ENCODE peak calls at places on chromosomes 5 and 9, in ten cellular contexts. One of them, this sample, is unnamed.
A peak's percentile ranks its signal among the peaks of the same experiment; 100 is the strongest.

GRCh38 chr5:131973089-131973712 is 27.7 kb upstream of the MEIKIN start:
- DNase-seq in spleen: peak; percentile 40
- DNase-seq in adrenal gland: no peak
- DNase-seq in IMR-90: no peak
- DNase-seq in heart left ventricle: no peak
- DNase-seq in body of pancreas: no peak
- DNase-seq in transverse colon: no peak
- DNase-seq in HCT116: no peak
- DNase-seq in prostate gland: no peak
- DNase-seq in ovary: no peak
- DNase-seq in this sample: no peak

GRCh38 chr5:175082346-175082745 is 358.0 kb downstream of the MSX2 start:
- DNase-seq in spleen: no peak
- DNase-seq in adrenal gland: no peak
- DNase-seq in IMR-90: no peak
- DNase-seq in heart left ventricle: no peak
- DNase-seq in body of pancreas: no peak
- DNase-seq in transverse colon: no peak
- DNase-seq in HCT116: no peak
- DNase-seq in prostate gland: no peak
- DNase-seq in ovary: no peak
- DNase-seq in this sample: no peak

GRCh38 chr5:139117342-139117884 is 80.8 kb downstream of the SIL1 start:
- DNase-seq in spleen: no peak
- DNase-seq in adrenal gland: no peak
- DNase-seq in IMR-90: no peak
- DNase-seq in heart left ventricle: no peak
- DNase-seq in body of pancreas: no peak
- DNase-seq in transverse colon: no peak
- DNase-seq in HCT116: no peak
- DNase-seq in prostate gland: no peak
- DNase-seq in ovary: no peak
- DNase-seq in this sample: no peak

GRCh38 chr5:139670369-139671095 is 22.4 kb downstream of the CXXC5 start:
- DNase-seq in spleen: peak; percentile 91
- DNase-seq in adrenal gland: no peak
- DNase-seq in IMR-90: no peak
- DNase-seq in heart left ventricle: peak; percentile 29
- DNase-seq in body of pancreas: no peak
- DNase-seq in transverse colon: peak; percentile 76
- DNase-seq in HCT116: no peak
- DNase-seq in prostate gland: no peak
- DNase-seq in ovary: no peak
- DNase-seq in this sample: no peak

GRCh38 chr5:19928556-19929421 is 59.2 kb downstream of the CDH18 start:
- DNase-seq in spleen: no peak
- DNase-seq in adrenal gland: peak; percentile 14
- DNase-seq in IMR-90: peak; percentile 92
- DNase-seq in heart left ventricle: no peak
- DNase-seq in body of pancreas: no peak
- DNase-seq in transverse colon: no peak
- DNase-seq in HCT116: no peak
- DNase-seq in prostate gland: no peak
- DNase-seq in ovary: no peak
- DNase-seq in this sample: peak; percentile 9

GRCh38 chr9:131840220-131840619 is 100.3 kb upstream of the RAPGEF1 start:
- DNase-seq in spleen: no peak
- DNase-seq in adrenal gland: no peak
- DNase-seq in IMR-90: no peak
- DNase-seq in heart left ventricle: no peak
- DNase-seq in body of pancreas: no peak
- DNase-seq in transverse colon: no peak
- DNase-seq in HCT116: no peak
- DNase-seq in prostate gland: no peak
- DNase-seq in ovary: no peak
- DNase-seq in this sample: no peak

GRCh38 chr5:143721960-143722359 is 90.0 kb upstream of the HMHB1 start:
- DNase-seq in spleen: no peak
- DNase-seq in adrenal gland: no peak
- DNase-seq in IMR-90: no peak
- DNase-seq in heart left ventricle: no peak
- DNase-seq in body of pancreas: no peak
- DNase-seq in transverse colon: no peak
- DNase-seq in HCT116: no peak
- DNase-seq in prostate gland: no peak
- DNase-seq in ovary: no peak
- DNase-seq in this sample: no peak

GRCh38 chr5:32767948-32768427 is 56.9 kb downstream of the NPR3 start:
- DNase-seq in spleen: no peak
- DNase-seq in adrenal gland: peak; percentile 95
- DNase-seq in IMR-90: peak; percentile 99
- DNase-seq in heart left ventricle: peak; percentile 33
- DNase-seq in body of pancreas: no peak
- DNase-seq in transverse colon: no peak
- DNase-seq in HCT116: peak; percentile 54
- DNase-seq in prostate gland: no peak
- DNase-seq in ovary: no peak
- DNase-seq in this sample: peak; percentile 82

GRCh38 chr9:125932012-125932411 is 184.8 kb downstream of the PBX3 start:
- DNase-seq in spleen: no peak
- DNase-seq in adrenal gland: peak; percentile 49
- DNase-seq in IMR-90: peak; percentile 99
- DNase-seq in heart left ventricle: peak; percentile 35
- DNase-seq in body of pancreas: peak; percentile 22
- DNase-seq in transverse colon: peak; percentile 18
- DNase-seq in HCT116: peak; percentile 81
- DNase-seq in prostate gland: peak; percentile 59
- DNase-seq in ovary: peak; percentile 36
- DNase-seq in this sample: peak; percentile 69

GRCh38 chr5:126354012-126354856 is 69.0 kb upstream of the GRAMD2B start:
- DNase-seq in spleen: no peak
- DNase-seq in adrenal gland: no peak
- DNase-seq in IMR-90: peak; percentile 98
- DNase-seq in heart left ventricle: no peak
- DNase-seq in body of pancreas: no peak
- DNase-seq in transverse colon: no peak
- DNase-seq in HCT116: peak; percentile 64
- DNase-seq in prostate gland: no peak
- DNase-seq in ovary: no peak
- DNase-seq in this sample: peak; percentile 33

GRCh38 chr5:136087961-136088871 is 44.4 kb upstream of the SMAD5 start:
- DNase-seq in spleen: peak; percentile 82
- DNase-seq in adrenal gland: peak; percentile 93
- DNase-seq in IMR-90: peak; percentile 36
- DNase-seq in heart left ventricle: peak; percentile 94
- DNase-seq in body of pancreas: peak; percentile 87
- DNase-seq in transverse colon: peak; percentile 82
- DNase-seq in HCT116: no peak
- DNase-seq in prostate gland: peak; percentile 67
- DNase-seq in ovary: peak; percentile 87
- DNase-seq in this sample: no peak

GRCh38 chr9:136661641-136662325 is 933 bp upstream of the EGFL7 start:
- DNase-seq in spleen: no peak
- DNase-seq in adrenal gland: no peak
- DNase-seq in IMR-90: no peak
- DNase-seq in heart left ventricle: peak; percentile 35
- DNase-seq in body of pancreas: no peak
- DNase-seq in transverse colon: no peak
- DNase-seq in HCT116: no peak
- DNase-seq in prostate gland: no peak
- DNase-seq in ovary: no peak
- DNase-seq in this sample: no peak

GRCh38 chr9:136664000-136664798 is 1.5 kb downstream of the EGFL7 start:
- DNase-seq in spleen: no peak
- DNase-seq in adrenal gland: no peak
- DNase-seq in IMR-90: no peak
- DNase-seq in heart left ventricle: no peak
- DNase-seq in body of pancreas: no peak
- DNase-seq in transverse colon: no peak
- DNase-seq in HCT116: no peak
- DNase-seq in prostate gland: no peak
- DNase-seq in ovary: no peak
- DNase-seq in this sample: no peak

GRCh38 chr9:136662326-136662655 is 425 bp upstream of the EGFL7 start:
- DNase-seq in spleen: no peak
- DNase-seq in adrenal gland: no peak
- DNase-seq in IMR-90: no peak
- DNase-seq in heart left ventricle: no peak
- DNase-seq in body of pancreas: no peak
- DNase-seq in transverse colon: no peak
- DNase-seq in HCT116: no peak
- DNase-seq in prostate gland: no peak
- DNase-seq in ovary: no peak
- DNase-seq in this sample: no peak

GRCh38 chr9:136663311-136663679 is 579 bp downstream of the EGFL7 start:
- DNase-seq in spleen: no peak
- DNase-seq in adrenal gland: no peak
- DNase-seq in IMR-90: no peak
- DNase-seq in heart left ventricle: no peak
- DNase-seq in body of pancreas: no peak
- DNase-seq in transverse colon: no peak
- DNase-seq in HCT116: no peak
- DNase-seq in prostate gland: no peak
- DNase-seq in ovary: no peak
- DNase-seq in this sample: no peak

DNA sequence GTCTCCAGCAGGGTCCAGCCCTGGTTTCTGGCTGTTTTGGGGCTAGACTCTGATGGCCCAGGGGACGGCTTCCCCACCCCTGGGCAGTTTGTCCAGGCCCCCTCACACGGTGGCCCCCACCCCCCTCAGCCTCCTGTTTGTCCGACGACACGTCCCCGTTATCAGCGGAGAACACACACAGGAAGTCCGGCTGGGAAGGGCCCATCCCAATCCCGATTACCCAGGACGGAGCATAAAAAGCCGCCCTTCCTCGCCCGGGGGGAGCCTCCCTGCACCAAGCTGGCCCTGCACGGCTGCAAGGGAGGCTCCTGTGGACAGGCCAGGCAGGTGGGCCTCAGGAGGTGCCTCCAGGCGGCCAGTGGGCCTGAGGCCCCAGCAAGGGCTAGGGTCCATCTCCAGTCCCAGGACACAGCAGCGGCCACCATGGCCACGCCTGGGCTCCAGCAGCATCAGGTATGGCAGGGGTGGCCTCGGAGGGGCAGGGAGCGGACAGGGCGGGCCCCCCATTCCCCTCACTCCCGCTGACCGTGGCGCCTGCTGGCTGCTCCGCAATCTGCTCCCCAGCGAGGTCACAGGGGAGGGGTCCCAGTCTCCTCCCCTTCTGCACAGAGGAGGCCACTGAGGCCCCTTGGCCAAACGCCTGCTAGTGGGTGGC is at the start of gene EGFL7:
- DNase-seq in spleen: peak; percentile 90
- DNase-seq in adrenal gland: peak; percentile 62
- DNase-seq in IMR-90: no peak
- DNase-seq in heart left ventricle: peak; percentile 88
- DNase-seq in body of pancreas: no peak
- DNase-seq in transverse colon: no peak
- DNase-seq in HCT116: no peak
- DNase-seq in prostate gland: no peak
- DNase-seq in ovary: no peak
- DNase-seq in this sample: no peak
- TF ChIP-seq POLR2A in spleen: peak; percentile 50
- TF ChIP-seq POLR2A in adrenal gland: peak; percentile 49
- TF ChIP-seq POLR2A in IMR-90: no peak
- TF ChIP-seq POLR2A in heart left ventricle: peak; percentile 79
- TF ChIP-seq POLR2A in body of pancreas: no peak
- TF ChIP-seq POLR2A in transverse colon: peak; percentile 51
- TF ChIP-seq POLR2A in HCT116: no peak
- TF ChIP-seq POLR2A in prostate gland: no peak
- TF ChIP-seq POLR2A in ovary: no peak
- TF ChIP-seq POLR2A in this sample: no peak

GRCh38 chr5:142499591-142500384 is 175.0 kb upstream of the SPRY4 start:
- DNase-seq in spleen: no peak
- DNase-seq in adrenal gland: no peak
- DNase-seq in IMR-90: no peak
- DNase-seq in heart left ventricle: no peak
- DNase-seq in body of pancreas: no peak
- DNase-seq in transverse colon: no peak
- DNase-seq in HCT116: no peak
- DNase-seq in prostate gland: no peak
- DNase-seq in ovary: no peak
- DNase-seq in this sample: no peak
- TF ChIP-seq POLR2A in spleen: no peak
- TF ChIP-seq POLR2A in adrenal gland: no peak
- TF ChIP-seq POLR2A in IMR-90: no peak
- TF ChIP-seq POLR2A in heart left ventricle: no peak
- TF ChIP-seq POLR2A in body of pancreas: no peak
- TF ChIP-seq POLR2A in transverse colon: no peak
- TF ChIP-seq POLR2A in HCT116: no peak
- TF ChIP-seq POLR2A in prostate gland: no peak
- TF ChIP-seq POLR2A in ovary: no peak
- TF ChIP-seq POLR2A in this sample: no peak

GRCh38 chr9:96874947-96875459 is 20.7 kb upstream of the ZNF782 start:
- DNase-seq in spleen: no peak
- DNase-seq in adrenal gland: peak; percentile 40
- DNase-seq in IMR-90: peak; percentile 59
- DNase-seq in heart left ventricle: peak; percentile 44
- DNase-seq in body of pancreas: peak; percentile 95
- DNase-seq in transverse colon: peak; percentile 85
- DNase-seq in HCT116: peak; percentile 51
- DNase-seq in prostate gland: peak; percentile 59
- DNase-seq in ovary: no peak
- DNase-seq in this sample: peak; percentile 90
- TF ChIP-seq POLR2A in spleen: no peak
- TF ChIP-seq POLR2A in adrenal gland: peak; percentile 57
- TF ChIP-seq POLR2A in IMR-90: no peak
- TF ChIP-seq POLR2A in heart left ventricle: no peak
- TF ChIP-seq POLR2A in body of pancreas: no peak
- TF ChIP-seq POLR2A in transverse colon: peak; percentile 82
- TF ChIP-seq POLR2A in HCT116: no peak
- TF ChIP-seq POLR2A in prostate gland: peak; percentile 50
- TF ChIP-seq POLR2A in ovary: no peak
- TF ChIP-seq POLR2A in this sample: no peak

DNA sequence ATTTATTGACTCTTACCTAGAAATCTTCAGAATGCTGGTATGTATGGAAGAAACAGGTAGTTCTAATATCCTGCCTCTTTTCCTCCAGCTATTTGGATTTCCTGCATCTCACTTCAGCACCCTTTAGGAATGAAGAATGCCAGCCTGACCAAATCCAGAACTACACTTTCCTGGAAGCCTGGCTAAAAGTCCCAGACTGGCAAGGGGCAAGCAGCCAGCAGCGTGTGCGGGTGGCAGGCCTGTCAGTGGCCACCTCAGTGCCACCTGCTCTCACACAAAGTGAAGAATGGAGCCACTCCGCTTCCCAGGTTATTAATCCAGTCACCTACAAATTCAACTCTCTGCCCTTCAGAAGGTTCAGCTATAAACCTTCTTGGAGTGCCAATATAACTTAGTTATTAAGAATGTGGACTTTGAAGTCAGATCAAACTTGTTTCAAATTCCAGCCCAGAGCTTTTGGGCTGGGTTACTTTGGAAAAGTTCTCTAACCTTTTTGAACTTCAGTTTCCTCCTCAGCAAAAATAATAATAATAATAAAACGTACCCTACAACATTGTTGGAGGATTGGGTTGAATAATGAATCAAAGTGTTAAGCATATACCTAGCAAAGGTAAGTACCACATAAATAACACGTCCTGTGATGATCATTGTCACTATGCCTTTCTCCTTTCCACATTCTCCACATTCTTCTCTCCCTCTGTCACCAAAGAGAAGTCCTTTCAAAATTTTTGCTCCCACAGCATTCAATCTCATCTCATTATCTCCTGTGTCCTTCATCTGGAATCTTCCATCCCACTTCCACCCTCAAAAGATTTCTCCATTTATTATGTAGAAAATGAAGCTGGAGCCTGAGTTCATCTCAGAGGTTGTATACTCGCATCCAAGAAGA is 6.9 kb upstream of the ALDOB start:
- DNase-seq in spleen: no peak
- DNase-seq in adrenal gland: no peak
- DNase-seq in IMR-90: no peak
- DNase-seq in heart left ventricle: peak; percentile 72
- DNase-seq in body of pancreas: peak; percentile 80
- DNase-seq in transverse colon: no peak
- DNase-seq in HCT116: no peak
- DNase-seq in prostate gland: no peak
- DNase-seq in ovary: no peak
- DNase-seq in this sample: no peak
- TF ChIP-seq POLR2A in spleen: no peak
- TF ChIP-seq POLR2A in adrenal gland: no peak
- TF ChIP-seq POLR2A in IMR-90: no peak
- TF ChIP-seq POLR2A in heart left ventricle: no peak
- TF ChIP-seq POLR2A in body of pancreas: no peak
- TF ChIP-seq POLR2A in transverse colon: no peak
- TF ChIP-seq POLR2A in HCT116: no peak
- TF ChIP-seq POLR2A in prostate gland: no peak
- TF ChIP-seq POLR2A in ovary: no peak
- TF ChIP-seq POLR2A in this sample: no peak